ENCODE peak calls at places on chromosomes 13 and 19, in ten cellular contexts. Y, T, C, U, V, M, N, S, B and O are unnamed samples. For H3K27me3, the result is how much of the 10 kb centered on the place peaks cover.

GRCh38 chr19:38718747-38719543 is 25.3 kb downstream of the CAPN12 start:
- DNase-seq in Y (no peak), C (peak), T (peak), S (peak), M (peak), B (no peak), U (no peak), N (peak), V (no peak), O (no peak)

GRCh38 chr13:24083722-24084421 is 76.6 kb upstream of the SPATA13 start:
- DNase-seq in N (no peak), U (no peak), Y (no peak), B (no peak), M (peak), V (no peak), C (no peak), T (no peak), S (no peak), O (peak)

GRCh38 chr19:40492274-40492673 is 25.5 kb downstream of the SPTBN4 start:
- DNase-seq in B (no peak), V (no peak), S (no peak), U (no peak), N (no peak), M (no peak), C (no peak), T (no peak), Y (no peak), O (no peak)

GRCh38 chr13:30110301-30111070 is 196.9 kb downstream of the KATNAL1 start:
- DNase-seq in N (no peak), S (no peak), V (no peak), B (no peak), U (no peak), Y (no peak), M (peak), C (no peak), T (no peak), O (no peak)

GRCh38 chr13:75566658-75567057 is 17.1 kb downstream of the UCHL3 start:
- DNase-seq in M (peak), B (no peak), U (no peak), T (no peak), C (no peak), N (no peak), S (no peak), Y (no peak), V (peak), O (peak)

GRCh38 chr13:113566227-113566561 is 18.4 kb upstream of the TFDP1 start:
- DNase-seq in Y (peak), B (peak), N (no peak), C (no peak), S (no peak), V (no peak), U (no peak), M (no peak), T (no peak), O (no peak)

GRCh38 chr19:38970664-38971532 is 4.6 kb downstream of the FBXO17 start:
- DNase-seq in N (no peak), B (no peak), T (no peak), Y (no peak), U (no peak), S (no peak), C (no peak), M (peak), V (no peak), O (peak)

GRCh38 chr13:26198116-26198515 is 24.0 kb downstream of the RNF6 start:
- DNase-seq in Y (no peak), S (no peak), B (no peak), T (no peak), N (no peak), V (no peak), U (no peak), M (no peak), C (no peak), O (no peak)

GRCh38 chr13:20332361-20333096 is 100.4 kb upstream of the GJB6 start:
- DNase-seq in S (no peak), U (no peak), Y (no peak), B (no peak), V (no peak), C (peak), M (peak), T (no peak), N (no peak), O (peak)

GRCh38 chr19:4713384-4713951 is 10.2 kb downstream of the DPP9 start:
- DNase-seq in N (no peak), V (peak), C (no peak), T (peak), U (no peak), Y (peak), S (peak), M (peak), B (no peak), O (no peak)

GRCh38 chr13:50914848-50915247 is 5.3 kb downstream of the RNASEH2B start:
- DNase-seq in S (no peak), Y (no peak), U (no peak), B (no peak), M (peak), N (no peak), V (no peak), T (no peak), C (no peak), O (no peak)

GRCh38 chr13:85313761-85314503 is 485.3 kb downstream of the SLITRK6 start:
- DNase-seq in V (peak), N (no peak), C (peak), B (no peak), U (no peak), M (no peak), Y (no peak), T (no peak), S (no peak), O (peak)

GRCh38 chr19:33461256-33462111 is 60.1 kb downstream of the PEPD start:
- DNase-seq in U (no peak), C (no peak), M (no peak), T (no peak), V (no peak), B (no peak), Y (peak), S (no peak), N (peak), O (no peak)

GRCh38 chr13:26300140-26300539 is 46.2 kb downstream of the CDK8 start:
- DNase-seq in S (no peak), N (no peak), U (no peak), Y (no peak), M (peak), T (no peak), C (no peak), B (no peak), V (no peak), O (peak)

GRCh38 chr19:45901432-45901903 is 945 bp downstream of the MYPOP start:
- DNase-seq in U (no peak), N (peak), V (peak), S (peak), C (peak), M (peak), B (no peak), T (no peak), Y (no peak), O (peak)

GRCh38 chr13:47656651-47657050 is 344.4 kb downstream of the SUCLA2 start:
- DNase-seq in N (no peak), S (no peak), B (no peak), U (no peak), V (no peak), T (no peak), C (no peak), Y (no peak), M (no peak), O (no peak)

GRCh38 chr19:1057185-1057857 is 9.6 kb upstream of the ARHGAP45 start:
- DNase-seq in S (no peak), Y (no peak), N (peak), C (peak), T (no peak), M (peak), U (no peak), V (no peak), B (peak), O (no peak)

GRCh38 chr19:14409157-14410053 is 9.7 kb downstream of the DDX39A start:
- DNase-seq in M (no peak), N (no peak), U (no peak), V (no peak), S (peak), C (no peak), T (no peak), B (peak), Y (no peak), O (no peak)

GRCh38 chr13:92265408-92265807 is 867.0 kb downstream of the GPC5 start:
- DNase-seq in N (no peak), C (no peak), M (no peak), Y (no peak), B (no peak), S (no peak), U (no peak), V (no peak), T (no peak), O (no peak)

GRCh38 chr13:42035905-42036521 is 12.4 kb upstream of the DGKH start:
- DNase-seq in T (no peak), U (no peak), Y (no peak), C (no peak), B (no peak), S (no peak), V (no peak), N (no peak), M (no peak), O (no peak)

GRCh38 chr19:5828661-5829566 is 10.6 kb downstream of the FUT6 start:
- DNase-seq in N (peak), C (peak), V (peak), Y (no peak), U (no peak), B (no peak), S (peak), T (peak), M (peak), O (peak)

GRCh38 chr19:46225558-46226004 is 4.0 kb upstream of the IGFL1 start:
- DNase-seq in S (no peak), T (no peak), C (no peak), N (no peak), M (peak), B (no peak), Y (no peak), U (no peak), V (no peak), O (no peak)

GRCh38 chr19:15154002-15154612 is 46.7 kb downstream of the NOTCH3 start:
- DNase-seq in C (peak), V (peak), T (no peak), B (no peak), N (peak), Y (no peak), S (no peak), M (peak), U (no peak), O (peak)

GRCh38 chr13:61247149-61247936 is 168.3 kb downstream of the PCDH20 start:
- DNase-seq in V (no peak), Y (no peak), U (no peak), T (no peak), M (no peak), S (no peak), N (no peak), C (peak), B (no peak), O (peak)

GRCh38 chr19:37933965-37934364 is 27.0 kb downstream of the SIPA1L3 start:
- DNase-seq in C (peak), U (no peak), B (no peak), V (peak), M (peak), Y (no peak), T (peak), N (no peak), S (no peak), O (no peak)

GRCh38 chr19:55487884-55488687 is at the start of gene SSC5D:
- DNase-seq in M (peak), B (no peak), U (no peak), Y (no peak), S (no peak), C (peak), N (no peak), T (no peak), V (no peak), O (no peak)

GRCh38 chr19:5480427-5480836 is 25.2 kb downstream of the ZNRF4 start:
- DNase-seq in N (peak), V (no peak), M (peak), B (no peak), C (peak), T (no peak), S (no peak), Y (no peak), U (no peak), O (peak)

GRCh38 chr19:40274585-40275544 is 10.3 kb downstream of the AKT2 start:
- DNase-seq in N (no peak), B (no peak), M (no peak), T (no peak), S (no peak), Y (no peak), U (no peak), V (peak), C (no peak), O (no peak)

GRCh38 chr13:83878691-83879410 is 3.4 kb downstream of the SLITRK1 start:
- DNase-seq in C (no peak), B (no peak), Y (no peak), S (peak), U (no peak), T (no peak), N (peak), V (no peak), M (no peak), O (no peak)

GRCh38 chr13:83880275-83881027 is 1.8 kb downstream of the SLITRK1 start:
- DNase-seq in U (no peak), N (peak), Y (no peak), T (no peak), B (no peak), M (no peak), V (no peak), S (no peak), C (no peak), O (no peak)

GRCh38 chr13:83877901-83878300 is 4.4 kb downstream of the SLITRK1 start:
- DNase-seq in T (no peak), M (no peak), Y (no peak), S (no peak), N (no peak), B (no peak), V (no peak), C (no peak), U (no peak), O (no peak)

GRCh38 chr13:83881031-83881727 is 1.1 kb downstream of the SLITRK1 start:
- DNase-seq in U (no peak), T (no peak), V (no peak), M (no peak), S (no peak), Y (no peak), N (no peak), B (no peak), C (no peak), O (peak)

GRCh38 chr13:83879431-83880171 is 2.7 kb downstream of the SLITRK1 start:
- DNase-seq in T (no peak), C (no peak), U (no peak), N (peak), B (no peak), S (no peak), V (peak), Y (no peak), M (peak), O (peak)
- H3K27me3 ChIP-seq in T (half or more), C (under half), U (under half), N (under half), B (under half), S (under half), V (half or more), Y (half or more), M (under half), O (under half)

DNA sequence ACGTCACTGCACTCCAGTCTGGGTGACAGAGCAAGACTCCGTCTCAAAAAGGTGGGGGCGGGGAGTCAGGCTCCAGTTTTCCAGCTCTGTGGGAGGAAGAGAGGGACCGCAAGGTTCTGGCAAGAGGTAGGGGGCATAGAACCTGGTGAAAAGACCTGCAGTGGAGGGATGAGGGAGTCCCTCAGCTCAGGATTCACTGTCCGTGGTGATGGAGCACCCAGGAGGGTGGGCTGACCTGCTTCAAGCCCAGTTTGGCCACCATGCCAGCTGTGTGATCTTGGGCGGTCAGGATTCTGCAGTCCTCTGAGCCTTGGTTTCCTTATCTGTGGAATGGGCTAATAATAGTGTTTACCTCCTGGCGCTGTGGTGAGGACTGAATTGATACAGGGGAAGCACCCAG is 21.2 kb downstream of the SLC8A2 start:
- DNase-seq in N (no peak), S (no peak), Y (no peak), T (no peak), M (no peak), B (no peak), C (no peak), U (no peak), V (no peak), O (no peak)
- H3K27me3 ChIP-seq in N (under half), S (under half), Y (under half), T (half or more), M (half or more), B (under half), C (under half), U (under half), V (half or more), O (under half)

GRCh38 chr19:10912619-10913018 is 15.8 kb downstream of the YIPF2 start:
- DNase-seq in V (no peak), N (peak), B (no peak), S (peak), Y (no peak), U (no peak), T (no peak), C (no peak), M (no peak), O (no peak)
- H3K27me3 ChIP-seq in V (under half), N (under half), B (under half), S (under half), Y (under half), U (under half), T (under half), C (under half), M (under half), O (under half)

GRCh38 chr13:27905650-27906049 is 14.2 kb upstream of the PDX1 start:
- DNase-seq in C (no peak), M (no peak), U (no peak), T (no peak), N (no peak), Y (no peak), S (no peak), B (no peak), V (no peak), O (no peak)
- H3K27me3 ChIP-seq in C (under half), M (under half), U (under half), T (half or more), N (under half), Y (half or more), S (under half), B (under half), V (under half), O (half or more)

GRCh38 chr19:44819246-44819832 is 10.4 kb downstream of the BCAM start:
- DNase-seq in T (no peak), M (no peak), N (no peak), C (no peak), Y (no peak), S (no peak), U (no peak), B (no peak), V (no peak), O (no peak)
- H3K27me3 ChIP-seq in T (under half), M (under half), N (under half), C (under half), Y (under half), S (under half), U (under half), B (under half), V (under half), O (under half)

GRCh38 chr19:42560731-42561130 is 32.5 kb upstream of the CEACAM1 start:
- DNase-seq in T (no peak), V (no peak), U (no peak), S (no peak), C (no peak), Y (no peak), M (no peak), N (no peak), B (no peak), O (no peak)
- H3K27me3 ChIP-seq in T (under half), V (under half), U (under half), S (under half), C (under half), Y (under half), M (half or more), N (under half), B (under half), O (under half)

DNA sequence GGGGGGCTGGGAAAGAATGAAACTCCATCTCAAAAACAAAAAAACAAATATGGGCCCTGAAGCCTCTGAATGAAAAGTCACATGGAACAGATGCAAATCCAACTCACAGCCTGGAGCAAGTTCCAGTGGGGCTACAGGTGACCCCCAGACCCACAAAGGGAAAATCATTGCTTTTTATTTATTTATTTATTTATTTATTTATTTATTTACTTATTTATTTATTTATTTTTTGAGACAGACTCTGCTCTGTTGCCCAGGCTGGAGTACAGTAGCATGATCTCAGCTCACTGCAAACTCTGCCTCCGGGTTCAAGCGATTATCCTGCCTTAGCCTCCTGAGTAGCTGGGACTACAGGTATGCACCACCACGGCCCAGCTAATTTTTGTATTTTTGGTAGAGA is 13.3 kb upstream of the CCL25 start:
- DNase-seq in B (no peak), M (no peak), U (no peak), S (no peak), Y (no peak), N (no peak), T (no peak), V (no peak), C (no peak), O (no peak)
- H3K27me3 ChIP-seq in B (under half), M (under half), U (under half), S (under half), Y (under half), N (under half), T (under half), V (under half), C (under half), O (under half)

DNA sequence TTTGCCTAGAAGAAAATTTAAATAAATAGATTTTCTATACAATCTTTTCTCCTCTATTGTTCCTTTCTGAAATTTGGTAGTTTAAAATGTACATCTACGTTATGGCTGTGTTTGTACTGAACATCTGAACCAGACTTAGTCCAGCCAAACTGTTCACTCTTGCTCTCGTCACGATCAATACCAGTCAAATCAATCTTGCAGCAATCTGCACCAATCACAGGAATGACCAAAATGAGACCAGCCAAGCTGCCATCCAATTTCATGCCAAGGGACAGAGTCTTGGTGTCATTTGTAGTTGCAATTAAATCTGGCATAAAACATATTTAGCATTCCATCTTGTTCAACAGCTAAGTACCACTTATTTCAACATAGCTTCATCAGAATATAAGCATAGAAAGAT is 156.6 kb downstream of the IRS2 start:
- DNase-seq in U (no peak), V (no peak), Y (no peak), T (no peak), C (no peak), S (no peak), N (no peak), B (no peak), M (no peak), O (no peak)
- H3K27me3 ChIP-seq in U (under half), V (under half), Y (under half), T (under half), C (under half), S (under half), N (under half), B (under half), M (under half), O (under half)